ENCODE peak calls at places on chromosomes 4 and X, in five cellular contexts. V is K562; A is colonic mucosa; R is body of pancreas; Y is CD4-positive, alpha-beta T cell. O is an unnamed sample.
A peak's percentile ranks its signal among the peaks of the same experiment; 100 is the strongest.

GRCh38 chrX:110851780-110852179 is 56.2 kb upstream of the CHRDL1 start:
- DNase-seq in R (peak; percentile 35), Y (no peak), A (no peak), V (peak; percentile 14), O (no peak)

GRCh38 chr4:185456131-185456530 is 15.4 kb downstream of the CCDC110 start:
- DNase-seq in R (no peak), V (no peak), A (no peak), Y (no peak), O (no peak)

GRCh38 chr4:59060895-59061294 is 1950.7 kb upstream of the IGFBP7 start:
- DNase-seq in Y (no peak), R (no peak), A (no peak), V (no peak), O (no peak)

GRCh38 chrX:155966876-155967275 is 30.6 kb upstream of the IL9R start:
- DNase-seq in V (peak; percentile 76), R (no peak), Y (no peak), A (no peak), O (no peak)

GRCh38 chrX:79081895-79082512 is 62.5 kb upstream of the GPR174 start:
- DNase-seq in V (peak; percentile 18), A (peak; percentile 19), Y (peak; percentile 13), R (peak; percentile 11), O (peak; percentile 8)

GRCh38 chrX:121571333-121571732 is 523.9 kb downstream of the GLUD2 start:
- DNase-seq in Y (no peak), V (no peak), A (no peak), R (no peak), O (no peak)

GRCh38 chr4:609400-610050 is 15.8 kb upstream of the PDE6B start:
- DNase-seq in Y (no peak), R (no peak), A (no peak), V (no peak), O (no peak)

GRCh38 chr4:94415448-94415847 is 36.3 kb upstream of the PDLIM5 start:
- DNase-seq in A (no peak), V (no peak), R (no peak), Y (no peak), O (no peak)

GRCh38 chr4:129218355-129218754 is 122.4 kb downstream of the C4orf33 start:
- DNase-seq in R (no peak), A (peak; percentile 24), V (peak; percentile 8), Y (no peak), O (no peak)

GRCh38 chr4:149077142-149077541 is 634.9 kb upstream of the NR3C2 start:
- DNase-seq in V (peak; percentile 36), Y (no peak), A (no peak), R (no peak), O (no peak)

GRCh38 chrX:17459596-17459995 is 84.6 kb downstream of the NHS start:
- DNase-seq in V (no peak), A (no peak), R (no peak), Y (no peak), O (no peak)

GRCh38 chrX:107715331-107716044 is 60.1 kb downstream of the TSC22D3 start:
- DNase-seq in A (no peak), V (no peak), Y (peak; percentile 6), R (no peak), O (no peak)

GRCh38 chrX:14030248-14030592 is 528 bp upstream of the GEMIN8 start:
- DNase-seq in R (no peak), A (no peak), Y (no peak), V (no peak), O (no peak)

GRCh38 chrX:70445197-70445656 is 592 bp downstream of the DLG3 start:
- DNase-seq in A (no peak), Y (no peak), V (no peak), R (no peak), O (no peak)

GRCh38 chrX:115562492-115562872 is 1.5 kb downstream of the PLS3 start:
- DNase-seq in Y (no peak), A (peak; percentile 19), V (no peak), R (no peak), O (no peak)

GRCh38 chr4:54289316-54289715 is 60.2 kb downstream of the PDGFRA start:
- DNase-seq in Y (no peak), V (no peak), R (no peak), A (no peak), O (no peak)

GRCh38 chrX:135431886-135432285 is 10.1 kb downstream of the SMIM10L2A start:
- DNase-seq in A (no peak), V (no peak), R (no peak), Y (no peak), O (no peak)

DNA sequence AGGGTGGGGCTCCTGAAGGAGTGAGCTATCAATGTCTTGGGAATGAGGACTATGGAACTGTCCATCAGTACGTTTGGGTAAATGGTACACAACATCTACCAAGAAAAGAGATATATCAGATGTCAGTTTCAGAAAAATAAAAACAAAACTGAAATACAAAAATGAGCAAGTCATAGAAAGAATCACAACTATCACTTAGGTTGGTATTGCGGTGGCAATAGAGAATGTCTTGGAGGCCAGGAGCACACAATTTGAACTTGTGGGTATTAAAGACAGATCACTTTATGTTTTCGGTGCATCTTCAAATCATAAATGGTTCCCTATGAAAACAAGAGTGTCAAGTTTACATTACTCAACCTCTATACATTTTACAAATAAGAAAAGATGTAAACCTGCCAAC is 176.8 kb downstream of the CHM start:
- DNase-seq in V (no peak), A (no peak), Y (no peak), R (no peak), O (no peak)
- TF ChIP-seq CTCF in V (no peak), A (no peak), Y (no peak), R (no peak), O (no peak)

GRCh38 chrX:19627081-19627480 is 111.8 kb upstream of the MAP3K15 start:
- DNase-seq in A (no peak), R (no peak), Y (no peak), V (no peak), O (no peak)
- TF ChIP-seq CTCF in A (no peak), R (no peak), Y (no peak), V (no peak), O (no peak)

DNA sequence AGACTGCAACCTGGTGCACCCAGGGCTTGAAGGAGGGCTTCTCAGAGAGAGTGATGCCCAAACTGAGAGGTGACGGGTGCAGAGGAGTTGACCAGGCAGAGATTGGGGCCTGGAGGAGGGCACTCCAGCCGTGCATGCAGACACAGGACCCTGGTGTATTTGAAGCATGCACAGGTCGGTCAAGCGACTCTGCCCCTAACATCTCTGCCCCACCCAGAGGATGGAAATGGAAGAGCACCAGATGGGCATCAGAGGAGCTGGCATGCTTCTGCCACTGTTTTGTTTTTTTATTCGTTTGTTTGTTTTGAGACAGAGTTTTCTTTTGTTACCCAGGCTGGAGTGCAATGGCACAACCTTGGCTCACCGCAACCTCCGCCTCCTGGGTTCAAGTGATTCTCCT is 320.9 kb downstream of the EVC2 start:
- DNase-seq in A (no peak), Y (no peak), R (no peak), V (no peak), O (no peak)
- TF ChIP-seq CTCF in A (no peak), Y (no peak), R (no peak), V (no peak), O (no peak)

DNA sequence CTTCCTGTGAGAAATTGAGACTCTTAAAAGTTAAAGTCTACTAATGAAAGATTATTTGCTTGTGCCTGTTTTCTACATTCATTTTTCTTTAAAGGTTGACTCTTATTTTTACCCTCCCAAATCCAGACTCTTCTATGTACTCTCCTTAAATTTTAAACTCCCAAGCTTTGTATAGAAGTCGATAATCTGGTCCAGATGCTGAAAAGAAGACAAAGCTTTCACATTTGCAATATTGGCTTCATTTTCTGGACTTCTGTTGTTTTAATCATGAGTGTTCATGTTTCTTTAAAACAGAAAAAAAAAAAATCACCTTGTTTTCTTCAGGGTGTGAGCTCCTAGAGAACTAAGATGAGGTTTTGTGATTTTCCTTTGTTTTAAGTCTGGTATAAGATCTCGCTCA is 53.2 kb upstream of the TBC1D14 start:
- DNase-seq in R (no peak), V (no peak), A (no peak), Y (no peak), O (no peak)
- TF ChIP-seq CTCF in R (no peak), V (no peak), A (no peak), Y (no peak), O (no peak)

O was measured in endothelial cell.